ENCODE peak calls at places on chromosomes 7 and 10, in six cellular contexts. F is A549, I is K562, Z is hepatocyte, R is transverse colon, H is tibial nerve. K is an unnamed sample.

GRCh38 chr10:99920901-99921300 is 88.8 kb downstream of the DNMBP start:
- DNase-seq in H (no peak), R (no peak), Z (no peak), F (no peak), I (no peak), K (no peak)

GRCh38 chr10:49629286-49629915 is 15.6 kb downstream of the CHAT start:
- DNase-seq in I (no peak), F (no peak), R (no peak), H (no peak), Z (no peak), K (no peak)

GRCh38 chr10:126224967-126225671 is 163.2 kb downstream of the ADAM12 start:
- DNase-seq in F (no peak), I (no peak), R (no peak), H (no peak), Z (no peak), K (no peak)

GRCh38 chr10:114068054-114068707 is 24.5 kb downstream of the ADRB1 start:
- DNase-seq in I (no peak), R (no peak), Z (no peak), H (no peak), F (no peak), K (no peak)

GRCh38 chr10:89347706-89348457 is 20.1 kb downstream of the IFIT3 start:
- DNase-seq in Z (no peak), I (no peak), H (no peak), R (no peak), F (no peak), K (no peak)

GRCh38 chr10:112383325-112383724 is 9.4 kb downstream of the ACSL5 start:
- DNase-seq in H (no peak), F (no peak), Z (peak; percentile 86), R (peak; percentile 72), I (peak; percentile 63), K (peak; percentile 58)

GRCh38 chr10:89283988-89284475 is 17.8 kb upstream of the IFIT2 start:
- DNase-seq in F (peak; percentile 64), H (peak; percentile 66), Z (peak; percentile 78), I (no peak), R (peak; percentile 28), K (no peak)

GRCh38 chr7:69295971-69296370 is 302.3 kb upstream of the AUTS2 start:
- DNase-seq in R (no peak), H (no peak), F (no peak), I (no peak), Z (no peak), K (no peak)

GRCh38 chr10:49272251-49273081 is 26.5 kb upstream of the C10orf71 start:
- DNase-seq in H (peak; percentile 32), R (no peak), F (no peak), I (no peak), Z (no peak), K (no peak)

GRCh38 chr10:80684217-80684616 is 146.5 kb downstream of the SH2D4B start:
- DNase-seq in Z (no peak), H (no peak), F (peak; percentile 21), R (no peak), I (peak; percentile 88), K (no peak)

GRCh38 chr10:3136763-3137611 is 35.6 kb downstream of the PITRM1 start:
- DNase-seq in I (no peak), Z (no peak), H (peak; percentile 24), F (no peak), R (peak; percentile 43), K (no peak)

GRCh38 chr7:95684037-95684436 is 87.7 kb upstream of the PDK4 start:
- DNase-seq in F (peak; percentile 18), Z (peak; percentile 61), I (peak; percentile 19), R (no peak), H (peak; percentile 29), K (no peak)

GRCh38 chr7:49852619-49853462 is 79.4 kb downstream of the VWC2 start:
- DNase-seq in Z (peak; percentile 75), I (peak; percentile 25), F (peak; percentile 34), R (peak; percentile 24), H (peak; percentile 48), K (peak; percentile 47)

GRCh38 chr10:119595715-119596515 is 849 bp downstream of the TIAL1 start:
- DNase-seq in I (peak; percentile 70), R (peak; percentile 47), F (peak; percentile 50), Z (peak; percentile 69), H (peak; percentile 31), K (peak; percentile 87)

GRCh38 chr7:3439333-3440030 is 138.4 kb downstream of the SDK1 start:
- DNase-seq in I (no peak), Z (peak; percentile 50), R (no peak), H (no peak), F (peak; percentile 60), K (no peak)

DNA sequence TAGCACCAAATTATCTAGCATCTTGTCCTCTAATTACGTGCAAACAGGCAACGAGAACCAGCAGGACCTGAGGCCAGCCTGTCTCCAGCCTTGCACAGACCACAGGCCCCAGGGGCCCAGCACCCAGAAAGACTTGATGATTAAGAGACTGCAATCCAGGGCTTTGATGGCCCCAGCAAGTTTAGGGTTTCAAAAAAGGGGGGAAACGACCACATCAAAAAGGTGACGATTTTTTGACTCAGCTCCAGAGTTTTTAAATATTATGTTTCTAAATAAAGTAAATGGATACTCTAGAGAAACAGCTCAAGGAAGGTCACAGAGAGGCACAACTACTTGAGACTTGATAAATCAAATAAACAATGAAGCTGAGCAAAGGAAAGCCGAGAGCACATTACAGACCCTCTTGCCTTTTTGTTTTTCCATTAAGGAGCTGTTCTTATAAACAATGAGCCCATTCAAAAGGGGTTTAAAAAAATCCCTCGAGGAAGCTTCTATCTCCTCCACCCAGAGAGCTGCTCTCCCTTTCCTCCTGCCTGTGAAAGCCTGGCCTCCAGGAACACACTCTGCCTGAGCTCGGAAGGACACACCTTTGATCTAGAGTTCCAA is 44.1 kb downstream of the GLI3 start:
- DNase-seq in I (no peak), R (no peak), Z (peak; percentile 17), H (no peak), F (no peak), K (no peak)
- H3K27ac ChIP-seq in I (no peak overlapping the region), R (no peak overlapping the region), Z (peak overlapping the region; percentile 49), H (peak overlapping the region; percentile 37), F (no peak overlapping the region), K (no peak overlapping the region)

DNA sequence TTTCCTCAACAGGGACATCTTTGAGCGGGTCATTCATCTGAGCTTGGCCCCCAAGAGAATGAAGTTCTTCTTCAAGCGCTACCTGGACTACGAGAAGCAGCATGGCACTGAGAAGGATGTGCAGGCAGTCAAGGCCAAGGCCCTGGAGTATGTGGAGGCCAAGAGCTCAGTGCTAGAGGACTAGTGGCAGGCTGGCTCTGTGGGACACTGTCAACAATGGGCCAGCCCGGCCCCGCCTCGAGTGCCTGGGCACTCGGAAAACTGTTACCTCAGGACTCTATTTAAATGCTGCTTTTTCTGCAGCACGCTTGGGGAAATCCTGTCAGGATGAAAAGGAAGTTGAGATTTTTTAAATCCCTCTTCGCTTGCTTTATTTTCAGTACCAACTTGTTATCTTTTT is 6.8 kb downstream of the CALHM2 start:
- DNase-seq in Z (no peak), F (no peak), R (no peak), I (no peak), H (no peak), K (no peak)
- H3K4me1 ChIP-seq in Z (no peaks in the 10 kb centered on the region), F (peaks cover 2% of the 10 kb centered on the region), R (peaks cover 11% of the 10 kb centered on the region), I (no peaks in the 10 kb centered on the region), H (no peaks in the 10 kb centered on the region), K (peaks cover 22% of the 10 kb centered on the region)

GRCh38 chr7:100154651-100155491 is 3.7 kb downstream of the TRAPPC14 start:
- DNase-seq in Z (peak; percentile 48), R (peak; percentile 80), H (no peak), F (no peak), I (peak; percentile 52), K (peak; percentile 68)

GRCh38 chr7:100153713-100154519 is 4.6 kb downstream of the TRAPPC14 start:
- DNase-seq in F (no peak), H (no peak), I (peak; percentile 36), Z (no peak), R (peak; percentile 78), K (no peak)

GRCh38 chr7:100152937-100153666 is 4.4 kb downstream of the LAMTOR4 start:
- DNase-seq in H (no peak), R (no peak), F (no peak), I (no peak), Z (no peak), K (peak; percentile 54)

GRCh38 chr7:100155553-100156317 is 2.8 kb downstream of the TRAPPC14 start:
- DNase-seq in F (no peak), R (no peak), Z (no peak), H (no peak), I (no peak), K (no peak)

GRCh38 chr7:100152404-100152803 is 3.7 kb downstream of the LAMTOR4 start:
- DNase-seq in Z (no peak), H (no peak), R (no peak), I (no peak), F (no peak), K (no peak)
- H3K27ac ChIP-seq in Z (no peak overlapping the region), H (no peak overlapping the region), R (peak overlapping the region; percentile 89), I (no peak overlapping the region), F (no peak overlapping the region), K (no peak overlapping the region)

GRCh38 chr7:84193787-84194186 is 802 bp downstream of the SEMA3A start:
- DNase-seq in F (no peak), H (no peak), R (no peak), Z (no peak), I (no peak), K (no peak)
- H3K4me1 ChIP-seq in F (peaks cover 49% of the 10 kb centered on the region), H (no peaks in the 10 kb centered on the region), R (no peaks in the 10 kb centered on the region), Z (peaks cover 8% of the 10 kb centered on the region), I (no peaks in the 10 kb centered on the region), K (no peaks in the 10 kb centered on the region)

DNA sequence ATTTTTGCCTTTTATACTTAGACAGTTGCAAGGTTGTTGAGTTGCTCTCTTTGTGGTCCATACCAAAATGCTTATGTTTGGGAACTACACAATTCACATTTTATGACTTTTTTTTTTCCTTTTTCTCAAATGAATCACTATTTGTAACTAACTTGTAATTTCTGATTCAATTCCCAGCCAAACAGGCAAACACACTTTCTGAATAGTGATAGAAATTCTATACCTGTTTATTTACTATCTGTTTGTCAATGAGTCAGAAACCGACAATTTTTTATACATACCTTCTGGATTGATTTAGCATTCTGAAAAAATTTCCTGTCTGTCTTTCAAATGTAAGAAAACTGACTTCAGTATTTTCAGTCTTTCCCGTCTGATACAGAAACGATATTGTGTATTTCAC is 69.1 kb downstream of the MBL2 start:
- DNase-seq in H (no peak), R (no peak), Z (no peak), I (no peak), F (no peak), K (no peak)
- H3K27ac ChIP-seq in H (no peak overlapping the region), R (no peak overlapping the region), Z (no peak overlapping the region), I (no peak overlapping the region), F (no peak overlapping the region), K (no peak overlapping the region)

K was measured in upper lobe of left lung.